ENCODE peak calls at places on chromosomes 11 and 22, in ten cellular contexts. One of them, this sample, is unnamed.

GRCh38 chr11:117669616-117670015 is 127.4 kb downstream of the DSCAML1 start:
- DNase-seq in choroid plexus epithelial cell: no peak
- DNase-seq in NCI-H1417: no peak
- DNase-seq in stimulated activated CD4-positive, alpha-beta T cell treated with anti-CD3 and anti-CD28 coated beads, Interleukin-2, amount 100 ng/mL, for 24 hours: no peak
- DNase-seq in RPMI8226: no peak
- DNase-seq in activated CD4-positive, alpha-beta T cell treated with anti-CD3 and anti-CD28 coated beads for 24 hours: no peak
- DNase-seq in activated naive CD4-positive, alpha-beta T cell treated with anti-CD3 and anti-CD28 coated beads, Interleukin-2, amount 50 U/mL, for 16 hours: no peak
- DNase-seq in neural progenitor cell: no peak
- DNase-seq in activated B cell treated with CpG ODN at 0.5 μM for 24 hours: no peak
- DNase-seq in NCI-H748 treated with DMSO at 0.1 percent for 48 hours: no peak
- DNase-seq in this sample: no peak

GRCh38 chr11:86888978-86889341 is 66.2 kb downstream of the FZD4 start:
- DNase-seq in choroid plexus epithelial cell: no peak
- DNase-seq in NCI-H1417: no peak
- DNase-seq in stimulated activated CD4-positive, alpha-beta T cell treated with anti-CD3 and anti-CD28 coated beads, Interleukin-2, amount 100 ng/mL, for 24 hours: no peak
- DNase-seq in RPMI8226: no peak
- DNase-seq in activated CD4-positive, alpha-beta T cell treated with anti-CD3 and anti-CD28 coated beads for 24 hours: no peak
- DNase-seq in activated naive CD4-positive, alpha-beta T cell treated with anti-CD3 and anti-CD28 coated beads, Interleukin-2, amount 50 U/mL, for 16 hours: no peak
- DNase-seq in neural progenitor cell: no peak
- DNase-seq in activated B cell treated with CpG ODN at 0.5 μM for 24 hours: no peak
- DNase-seq in NCI-H748 treated with DMSO at 0.1 percent for 48 hours: no peak
- DNase-seq in this sample: no peak

GRCh38 chr11:76287227-76287626 is 80.9 kb upstream of the WNT11 start:
- DNase-seq in choroid plexus epithelial cell: no peak
- DNase-seq in NCI-H1417: no peak
- DNase-seq in stimulated activated CD4-positive, alpha-beta T cell treated with anti-CD3 and anti-CD28 coated beads, Interleukin-2, amount 100 ng/mL, for 24 hours: no peak
- DNase-seq in RPMI8226: no peak
- DNase-seq in activated CD4-positive, alpha-beta T cell treated with anti-CD3 and anti-CD28 coated beads for 24 hours: no peak
- DNase-seq in activated naive CD4-positive, alpha-beta T cell treated with anti-CD3 and anti-CD28 coated beads, Interleukin-2, amount 50 U/mL, for 16 hours: no peak
- DNase-seq in neural progenitor cell: no peak
- DNase-seq in activated B cell treated with CpG ODN at 0.5 μM for 24 hours: no peak
- DNase-seq in NCI-H748 treated with DMSO at 0.1 percent for 48 hours: no peak
- DNase-seq in this sample: no peak

GRCh38 chr11:6586434-6587359 is 16.7 kb downstream of the RRP8 start:
- DNase-seq in choroid plexus epithelial cell: no peak
- DNase-seq in NCI-H1417: no peak
- DNase-seq in stimulated activated CD4-positive, alpha-beta T cell treated with anti-CD3 and anti-CD28 coated beads, Interleukin-2, amount 100 ng/mL, for 24 hours: no peak
- DNase-seq in RPMI8226: no peak
- DNase-seq in activated CD4-positive, alpha-beta T cell treated with anti-CD3 and anti-CD28 coated beads for 24 hours: no peak
- DNase-seq in activated naive CD4-positive, alpha-beta T cell treated with anti-CD3 and anti-CD28 coated beads, Interleukin-2, amount 50 U/mL, for 16 hours: no peak
- DNase-seq in neural progenitor cell: peak
- DNase-seq in activated B cell treated with CpG ODN at 0.5 μM for 24 hours: no peak
- DNase-seq in NCI-H748 treated with DMSO at 0.1 percent for 48 hours: no peak
- DNase-seq in this sample: no peak

GRCh38 chr11:16347928-16348685 is 8.2 kb downstream of the SOX6 start:
- DNase-seq in choroid plexus epithelial cell: no peak
- DNase-seq in NCI-H1417: peak
- DNase-seq in stimulated activated CD4-positive, alpha-beta T cell treated with anti-CD3 and anti-CD28 coated beads, Interleukin-2, amount 100 ng/mL, for 24 hours: no peak
- DNase-seq in RPMI8226: no peak
- DNase-seq in activated CD4-positive, alpha-beta T cell treated with anti-CD3 and anti-CD28 coated beads for 24 hours: no peak
- DNase-seq in activated naive CD4-positive, alpha-beta T cell treated with anti-CD3 and anti-CD28 coated beads, Interleukin-2, amount 50 U/mL, for 16 hours: no peak
- DNase-seq in neural progenitor cell: no peak
- DNase-seq in activated B cell treated with CpG ODN at 0.5 μM for 24 hours: no peak
- DNase-seq in NCI-H748 treated with DMSO at 0.1 percent for 48 hours: no peak
- DNase-seq in this sample: no peak

GRCh38 chr11:57249384-57250319 is 12.6 kb upstream of the APLNR start:
- DNase-seq in choroid plexus epithelial cell: peak
- DNase-seq in NCI-H1417: peak
- DNase-seq in stimulated activated CD4-positive, alpha-beta T cell treated with anti-CD3 and anti-CD28 coated beads, Interleukin-2, amount 100 ng/mL, for 24 hours: peak
- DNase-seq in RPMI8226: peak
- DNase-seq in activated CD4-positive, alpha-beta T cell treated with anti-CD3 and anti-CD28 coated beads for 24 hours: peak
- DNase-seq in activated naive CD4-positive, alpha-beta T cell treated with anti-CD3 and anti-CD28 coated beads, Interleukin-2, amount 50 U/mL, for 16 hours: peak
- DNase-seq in neural progenitor cell: peak
- DNase-seq in activated B cell treated with CpG ODN at 0.5 μM for 24 hours: no peak
- DNase-seq in NCI-H748 treated with DMSO at 0.1 percent for 48 hours: no peak
- DNase-seq in this sample: peak

GRCh38 chr11:120564573-120565301 is 53.2 kb downstream of the GRIK4 start:
- DNase-seq in choroid plexus epithelial cell: peak
- DNase-seq in NCI-H1417: peak
- DNase-seq in stimulated activated CD4-positive, alpha-beta T cell treated with anti-CD3 and anti-CD28 coated beads, Interleukin-2, amount 100 ng/mL, for 24 hours: peak
- DNase-seq in RPMI8226: no peak
- DNase-seq in activated CD4-positive, alpha-beta T cell treated with anti-CD3 and anti-CD28 coated beads for 24 hours: peak
- DNase-seq in activated naive CD4-positive, alpha-beta T cell treated with anti-CD3 and anti-CD28 coated beads, Interleukin-2, amount 50 U/mL, for 16 hours: peak
- DNase-seq in neural progenitor cell: peak
- DNase-seq in activated B cell treated with CpG ODN at 0.5 μM for 24 hours: peak
- DNase-seq in NCI-H748 treated with DMSO at 0.1 percent for 48 hours: no peak
- DNase-seq in this sample: peak

GRCh38 chr11:126917531-126918204 is 82.9 kb downstream of the KIRREL3 start:
- DNase-seq in choroid plexus epithelial cell: peak
- DNase-seq in NCI-H1417: no peak
- DNase-seq in stimulated activated CD4-positive, alpha-beta T cell treated with anti-CD3 and anti-CD28 coated beads, Interleukin-2, amount 100 ng/mL, for 24 hours: peak
- DNase-seq in RPMI8226: no peak
- DNase-seq in activated CD4-positive, alpha-beta T cell treated with anti-CD3 and anti-CD28 coated beads for 24 hours: no peak
- DNase-seq in activated naive CD4-positive, alpha-beta T cell treated with anti-CD3 and anti-CD28 coated beads, Interleukin-2, amount 50 U/mL, for 16 hours: no peak
- DNase-seq in neural progenitor cell: no peak
- DNase-seq in activated B cell treated with CpG ODN at 0.5 μM for 24 hours: no peak
- DNase-seq in NCI-H748 treated with DMSO at 0.1 percent for 48 hours: no peak
- DNase-seq in this sample: peak

GRCh38 chr22:23383491-23384450 is 196.3 kb downstream of the IGLL1 start:
- DNase-seq in choroid plexus epithelial cell: peak
- DNase-seq in NCI-H1417: peak
- DNase-seq in stimulated activated CD4-positive, alpha-beta T cell treated with anti-CD3 and anti-CD28 coated beads, Interleukin-2, amount 100 ng/mL, for 24 hours: no peak
- DNase-seq in RPMI8226: no peak
- DNase-seq in activated CD4-positive, alpha-beta T cell treated with anti-CD3 and anti-CD28 coated beads for 24 hours: no peak
- DNase-seq in activated naive CD4-positive, alpha-beta T cell treated with anti-CD3 and anti-CD28 coated beads, Interleukin-2, amount 50 U/mL, for 16 hours: no peak
- DNase-seq in neural progenitor cell: peak
- DNase-seq in activated B cell treated with CpG ODN at 0.5 μM for 24 hours: no peak
- DNase-seq in NCI-H748 treated with DMSO at 0.1 percent for 48 hours: no peak
- DNase-seq in this sample: no peak

GRCh38 chr11:110862407-110862806 is 150.2 kb upstream of the ARHGAP20 start:
- DNase-seq in choroid plexus epithelial cell: no peak
- DNase-seq in NCI-H1417: peak
- DNase-seq in stimulated activated CD4-positive, alpha-beta T cell treated with anti-CD3 and anti-CD28 coated beads, Interleukin-2, amount 100 ng/mL, for 24 hours: no peak
- DNase-seq in RPMI8226: no peak
- DNase-seq in activated CD4-positive, alpha-beta T cell treated with anti-CD3 and anti-CD28 coated beads for 24 hours: no peak
- DNase-seq in activated naive CD4-positive, alpha-beta T cell treated with anti-CD3 and anti-CD28 coated beads, Interleukin-2, amount 50 U/mL, for 16 hours: no peak
- DNase-seq in neural progenitor cell: no peak
- DNase-seq in activated B cell treated with CpG ODN at 0.5 μM for 24 hours: no peak
- DNase-seq in NCI-H748 treated with DMSO at 0.1 percent for 48 hours: no peak
- DNase-seq in this sample: no peak

GRCh38 chr11:67732045-67732787 is 57.8 kb upstream of the ALDH3B2 start:
- DNase-seq in choroid plexus epithelial cell: no peak
- DNase-seq in NCI-H1417: peak
- DNase-seq in stimulated activated CD4-positive, alpha-beta T cell treated with anti-CD3 and anti-CD28 coated beads, Interleukin-2, amount 100 ng/mL, for 24 hours: peak
- DNase-seq in RPMI8226: no peak
- DNase-seq in activated CD4-positive, alpha-beta T cell treated with anti-CD3 and anti-CD28 coated beads for 24 hours: peak
- DNase-seq in activated naive CD4-positive, alpha-beta T cell treated with anti-CD3 and anti-CD28 coated beads, Interleukin-2, amount 50 U/mL, for 16 hours: peak
- DNase-seq in neural progenitor cell: peak
- DNase-seq in activated B cell treated with CpG ODN at 0.5 μM for 24 hours: no peak
- DNase-seq in NCI-H748 treated with DMSO at 0.1 percent for 48 hours: no peak
- DNase-seq in this sample: peak

GRCh38 chr11:30143098-30143705 is 87.6 kb upstream of the FSHB start:
- DNase-seq in choroid plexus epithelial cell: peak
- DNase-seq in NCI-H1417: peak
- DNase-seq in stimulated activated CD4-positive, alpha-beta T cell treated with anti-CD3 and anti-CD28 coated beads, Interleukin-2, amount 100 ng/mL, for 24 hours: no peak
- DNase-seq in RPMI8226: peak
- DNase-seq in activated CD4-positive, alpha-beta T cell treated with anti-CD3 and anti-CD28 coated beads for 24 hours: no peak
- DNase-seq in activated naive CD4-positive, alpha-beta T cell treated with anti-CD3 and anti-CD28 coated beads, Interleukin-2, amount 50 U/mL, for 16 hours: no peak
- DNase-seq in neural progenitor cell: peak
- DNase-seq in activated B cell treated with CpG ODN at 0.5 μM for 24 hours: no peak
- DNase-seq in NCI-H748 treated with DMSO at 0.1 percent for 48 hours: peak
- DNase-seq in this sample: no peak

GRCh38 chr11:69380451-69380901 is 86.5 kb downstream of the MYEOV start:
- DNase-seq in choroid plexus epithelial cell: no peak
- DNase-seq in NCI-H1417: no peak
- DNase-seq in stimulated activated CD4-positive, alpha-beta T cell treated with anti-CD3 and anti-CD28 coated beads, Interleukin-2, amount 100 ng/mL, for 24 hours: no peak
- DNase-seq in RPMI8226: no peak
- DNase-seq in activated CD4-positive, alpha-beta T cell treated with anti-CD3 and anti-CD28 coated beads for 24 hours: no peak
- DNase-seq in activated naive CD4-positive, alpha-beta T cell treated with anti-CD3 and anti-CD28 coated beads, Interleukin-2, amount 50 U/mL, for 16 hours: no peak
- DNase-seq in neural progenitor cell: no peak
- DNase-seq in activated B cell treated with CpG ODN at 0.5 μM for 24 hours: peak
- DNase-seq in NCI-H748 treated with DMSO at 0.1 percent for 48 hours: no peak
- DNase-seq in this sample: no peak

GRCh38 chr11:1104411-1105182 is 29.9 kb downstream of the MUC2 start:
- DNase-seq in choroid plexus epithelial cell: no peak
- DNase-seq in NCI-H1417: no peak
- DNase-seq in stimulated activated CD4-positive, alpha-beta T cell treated with anti-CD3 and anti-CD28 coated beads, Interleukin-2, amount 100 ng/mL, for 24 hours: no peak
- DNase-seq in RPMI8226: no peak
- DNase-seq in activated CD4-positive, alpha-beta T cell treated with anti-CD3 and anti-CD28 coated beads for 24 hours: no peak
- DNase-seq in activated naive CD4-positive, alpha-beta T cell treated with anti-CD3 and anti-CD28 coated beads, Interleukin-2, amount 50 U/mL, for 16 hours: no peak
- DNase-seq in neural progenitor cell: no peak
- DNase-seq in activated B cell treated with CpG ODN at 0.5 μM for 24 hours: no peak
- DNase-seq in NCI-H748 treated with DMSO at 0.1 percent for 48 hours: no peak
- DNase-seq in this sample: no peak

GRCh38 chr11:19725379-19726079 is 12.9 kb downstream of the NAV2 start:
- DNase-seq in choroid plexus epithelial cell: no peak
- DNase-seq in NCI-H1417: no peak
- DNase-seq in stimulated activated CD4-positive, alpha-beta T cell treated with anti-CD3 and anti-CD28 coated beads, Interleukin-2, amount 100 ng/mL, for 24 hours: no peak
- DNase-seq in RPMI8226: no peak
- DNase-seq in activated CD4-positive, alpha-beta T cell treated with anti-CD3 and anti-CD28 coated beads for 24 hours: no peak
- DNase-seq in activated naive CD4-positive, alpha-beta T cell treated with anti-CD3 and anti-CD28 coated beads, Interleukin-2, amount 50 U/mL, for 16 hours: no peak
- DNase-seq in neural progenitor cell: no peak
- DNase-seq in activated B cell treated with CpG ODN at 0.5 μM for 24 hours: no peak
- DNase-seq in NCI-H748 treated with DMSO at 0.1 percent for 48 hours: no peak
- DNase-seq in this sample: no peak

GRCh38 chr22:29385305-29385704 is 3.1 kb downstream of the AP1B1 start:
- DNase-seq in choroid plexus epithelial cell: no peak
- DNase-seq in NCI-H1417: no peak
- DNase-seq in stimulated activated CD4-positive, alpha-beta T cell treated with anti-CD3 and anti-CD28 coated beads, Interleukin-2, amount 100 ng/mL, for 24 hours: no peak
- DNase-seq in RPMI8226: no peak
- DNase-seq in activated CD4-positive, alpha-beta T cell treated with anti-CD3 and anti-CD28 coated beads for 24 hours: no peak
- DNase-seq in activated naive CD4-positive, alpha-beta T cell treated with anti-CD3 and anti-CD28 coated beads, Interleukin-2, amount 50 U/mL, for 16 hours: no peak
- DNase-seq in neural progenitor cell: no peak
- DNase-seq in activated B cell treated with CpG ODN at 0.5 μM for 24 hours: no peak
- DNase-seq in NCI-H748 treated with DMSO at 0.1 percent for 48 hours: no peak
- DNase-seq in this sample: no peak

GRCh38 chr11:47106839-47107520 is 69.7 kb downstream of the ARFGAP2 start:
- DNase-seq in choroid plexus epithelial cell: no peak
- DNase-seq in NCI-H1417: peak
- DNase-seq in stimulated activated CD4-positive, alpha-beta T cell treated with anti-CD3 and anti-CD28 coated beads, Interleukin-2, amount 100 ng/mL, for 24 hours: no peak
- DNase-seq in RPMI8226: no peak
- DNase-seq in activated CD4-positive, alpha-beta T cell treated with anti-CD3 and anti-CD28 coated beads for 24 hours: no peak
- DNase-seq in activated naive CD4-positive, alpha-beta T cell treated with anti-CD3 and anti-CD28 coated beads, Interleukin-2, amount 50 U/mL, for 16 hours: no peak
- DNase-seq in neural progenitor cell: peak
- DNase-seq in activated B cell treated with CpG ODN at 0.5 μM for 24 hours: no peak
- DNase-seq in NCI-H748 treated with DMSO at 0.1 percent for 48 hours: no peak
- DNase-seq in this sample: no peak

GRCh38 chr22:43625242-43625641 is 186.9 kb downstream of the EFCAB6 start:
- DNase-seq in choroid plexus epithelial cell: no peak
- DNase-seq in NCI-H1417: no peak
- DNase-seq in stimulated activated CD4-positive, alpha-beta T cell treated with anti-CD3 and anti-CD28 coated beads, Interleukin-2, amount 100 ng/mL, for 24 hours: no peak
- DNase-seq in RPMI8226: no peak
- DNase-seq in activated CD4-positive, alpha-beta T cell treated with anti-CD3 and anti-CD28 coated beads for 24 hours: no peak
- DNase-seq in activated naive CD4-positive, alpha-beta T cell treated with anti-CD3 and anti-CD28 coated beads, Interleukin-2, amount 50 U/mL, for 16 hours: no peak
- DNase-seq in neural progenitor cell: no peak
- DNase-seq in activated B cell treated with CpG ODN at 0.5 μM for 24 hours: no peak
- DNase-seq in NCI-H748 treated with DMSO at 0.1 percent for 48 hours: no peak
- DNase-seq in this sample: no peak

GRCh38 chr11:20762980-20763379 is 93.6 kb downstream of the NELL1 start:
- DNase-seq in choroid plexus epithelial cell: no peak
- DNase-seq in NCI-H1417: peak
- DNase-seq in stimulated activated CD4-positive, alpha-beta T cell treated with anti-CD3 and anti-CD28 coated beads, Interleukin-2, amount 100 ng/mL, for 24 hours: no peak
- DNase-seq in RPMI8226: no peak
- DNase-seq in activated CD4-positive, alpha-beta T cell treated with anti-CD3 and anti-CD28 coated beads for 24 hours: no peak
- DNase-seq in activated naive CD4-positive, alpha-beta T cell treated with anti-CD3 and anti-CD28 coated beads, Interleukin-2, amount 50 U/mL, for 16 hours: no peak
- DNase-seq in neural progenitor cell: no peak
- DNase-seq in activated B cell treated with CpG ODN at 0.5 μM for 24 hours: no peak
- DNase-seq in NCI-H748 treated with DMSO at 0.1 percent for 48 hours: peak
- DNase-seq in this sample: no peak

GRCh38 chr11:45663486-45664375 is 1.7 kb downstream of the CHST1 start:
- DNase-seq in choroid plexus epithelial cell: no peak
- DNase-seq in NCI-H1417: peak
- DNase-seq in stimulated activated CD4-positive, alpha-beta T cell treated with anti-CD3 and anti-CD28 coated beads, Interleukin-2, amount 100 ng/mL, for 24 hours: no peak
- DNase-seq in RPMI8226: no peak
- DNase-seq in activated CD4-positive, alpha-beta T cell treated with anti-CD3 and anti-CD28 coated beads for 24 hours: no peak
- DNase-seq in activated naive CD4-positive, alpha-beta T cell treated with anti-CD3 and anti-CD28 coated beads, Interleukin-2, amount 50 U/mL, for 16 hours: no peak
- DNase-seq in neural progenitor cell: no peak
- DNase-seq in activated B cell treated with CpG ODN at 0.5 μM for 24 hours: no peak
- DNase-seq in NCI-H748 treated with DMSO at 0.1 percent for 48 hours: no peak
- DNase-seq in this sample: no peak

GRCh38 chr22:45503816-45504702 is 1.4 kb downstream of the FBLN1 start:
- DNase-seq in choroid plexus epithelial cell: peak
- DNase-seq in NCI-H1417: no peak
- DNase-seq in stimulated activated CD4-positive, alpha-beta T cell treated with anti-CD3 and anti-CD28 coated beads, Interleukin-2, amount 100 ng/mL, for 24 hours: peak
- DNase-seq in RPMI8226: peak
- DNase-seq in activated CD4-positive, alpha-beta T cell treated with anti-CD3 and anti-CD28 coated beads for 24 hours: peak
- DNase-seq in activated naive CD4-positive, alpha-beta T cell treated with anti-CD3 and anti-CD28 coated beads, Interleukin-2, amount 50 U/mL, for 16 hours: no peak
- DNase-seq in neural progenitor cell: peak
- DNase-seq in activated B cell treated with CpG ODN at 0.5 μM for 24 hours: no peak
- DNase-seq in NCI-H748 treated with DMSO at 0.1 percent for 48 hours: no peak
- DNase-seq in this sample: peak

GRCh38 chr11:119991669-119992068 is 146.2 kb downstream of the TRIM29 start:
- DNase-seq in choroid plexus epithelial cell: no peak
- DNase-seq in NCI-H1417: peak
- DNase-seq in stimulated activated CD4-positive, alpha-beta T cell treated with anti-CD3 and anti-CD28 coated beads, Interleukin-2, amount 100 ng/mL, for 24 hours: no peak
- DNase-seq in RPMI8226: no peak
- DNase-seq in activated CD4-positive, alpha-beta T cell treated with anti-CD3 and anti-CD28 coated beads for 24 hours: no peak
- DNase-seq in activated naive CD4-positive, alpha-beta T cell treated with anti-CD3 and anti-CD28 coated beads, Interleukin-2, amount 50 U/mL, for 16 hours: no peak
- DNase-seq in neural progenitor cell: no peak
- DNase-seq in activated B cell treated with CpG ODN at 0.5 μM for 24 hours: no peak
- DNase-seq in NCI-H748 treated with DMSO at 0.1 percent for 48 hours: no peak
- DNase-seq in this sample: no peak

GRCh38 chr11:43989162-43989961 is 46.9 kb downstream of the C11orf96 start:
- DNase-seq in choroid plexus epithelial cell: no peak
- DNase-seq in NCI-H1417: no peak
- DNase-seq in stimulated activated CD4-positive, alpha-beta T cell treated with anti-CD3 and anti-CD28 coated beads, Interleukin-2, amount 100 ng/mL, for 24 hours: no peak
- DNase-seq in RPMI8226: no peak
- DNase-seq in activated CD4-positive, alpha-beta T cell treated with anti-CD3 and anti-CD28 coated beads for 24 hours: no peak
- DNase-seq in activated naive CD4-positive, alpha-beta T cell treated with anti-CD3 and anti-CD28 coated beads, Interleukin-2, amount 50 U/mL, for 16 hours: no peak
- DNase-seq in neural progenitor cell: no peak
- DNase-seq in activated B cell treated with CpG ODN at 0.5 μM for 24 hours: no peak
- DNase-seq in NCI-H748 treated with DMSO at 0.1 percent for 48 hours: no peak
- DNase-seq in this sample: no peak